ENCODE peak calls at places on chromosomes 1 and 21, in five cellular contexts. L is astrocyte of the cerebellum, F is B cell, R is H9, M is cardiac muscle cell. Q is an unnamed sample.

GRCh38 chr1:30618335-30618747 is 105.0 kb downstream of the MATN1 start:
- DNase-seq in L (no peak), R (no peak), F (no peak), M (no peak), Q (no peak)

GRCh38 chr1:38009088-38009840 is 3.3 kb upstream of the UTP11 start:
- DNase-seq in L (no peak), F (no peak), M (peak), R (no peak), Q (peak)

GRCh38 chr1:204461331-204462228 is 33.0 kb downstream of the PIK3C2B start:
- DNase-seq in M (peak), R (no peak), L (no peak), F (peak), Q (peak)

GRCh38 chr1:95139039-95139438 is 21.9 kb downstream of the TLCD4 start:
- DNase-seq in F (no peak), R (no peak), M (no peak), L (no peak), Q (no peak)

GRCh38 chr1:153485880-153486279 is 25.4 kb upstream of the S100A7 start:
- DNase-seq in L (no peak), R (no peak), M (peak), F (no peak), Q (no peak)

GRCh38 chr1:63874278-63874880 is 100.6 kb downstream of the ROR1 start:
- DNase-seq in M (peak), R (no peak), L (no peak), F (no peak), Q (no peak)

GRCh38 chr1:119735217-119735616 is 23.5 kb downstream of the PHGDH start:
- DNase-seq in F (no peak), R (no peak), M (no peak), L (no peak), Q (no peak)

GRCh38 chr1:43975249-43975961 is 645 bp downstream of the ATP6V0B start:
- DNase-seq in L (no peak), R (no peak), F (peak), M (peak), Q (peak)

GRCh38 chr1:46448109-46448911 is 41.3 kb upstream of the DMBX1 start:
- DNase-seq in L (no peak), M (no peak), R (peak), F (no peak), Q (no peak)

GRCh38 chr1:2297246-2298011 is 69.3 kb downstream of the SKI start:
- DNase-seq in M (no peak), F (no peak), L (no peak), R (no peak), Q (no peak)

GRCh38 chr1:98102369-98103030 is 181.7 kb upstream of the DPYD start:
- DNase-seq in L (no peak), M (peak), F (no peak), R (no peak), Q (no peak)

GRCh38 chr1:214086945-214087344 is 99.2 kb downstream of the PROX1 start:
- DNase-seq in R (no peak), M (no peak), F (no peak), L (no peak), Q (no peak)

GRCh38 chr1:202144510-202145324 is at the start of gene ARL8A:
- DNase-seq in M (peak), F (peak), L (no peak), R (no peak), Q (peak)

GRCh38 chr1:96865731-96866684 is 144.4 kb downstream of the PTBP2 start:
- DNase-seq in F (no peak), R (no peak), M (peak), L (peak), Q (no peak)

GRCh38 chr1:203572134-203572625 is 54.5 kb upstream of the ATP2B4 start:
- DNase-seq in F (no peak), R (peak), L (peak), M (peak), Q (peak)

GRCh38 chr21:17853393-17854275 is 34.5 kb upstream of the C21orf91 start:
- DNase-seq in R (no peak), F (no peak), M (no peak), L (no peak), Q (no peak)

GRCh38 chr21:21734088-21734487 is 735.9 kb downstream of the NCAM2 start:
- DNase-seq in R (no peak), L (no peak), M (no peak), F (no peak), Q (no peak)

GRCh38 chr1:169514566-169515270 is 29.0 kb upstream of the SLC19A2 start:
- DNase-seq in M (no peak), F (no peak), R (no peak), L (no peak), Q (no peak)

GRCh38 chr1:107776898-107777663 is 187.9 kb downstream of the VAV3 start:
- DNase-seq in M (no peak), L (no peak), R (no peak), F (peak), Q (no peak)

GRCh38 chr1:48889088-48889487 is 112.4 kb upstream of the BEND5 start:
- DNase-seq in R (no peak), L (no peak), M (no peak), F (no peak), Q (no peak)

GRCh38 chr1:12595839-12596821 is 21.9 kb downstream of the DHRS3 start:
- DNase-seq in F (peak), M (peak), R (peak), L (peak), Q (peak)

GRCh38 chr1:171142451-171143121 is 42.5 kb upstream of the FMO2 start:
- DNase-seq in M (peak), L (peak), R (no peak), F (no peak), Q (no peak)

GRCh38 chr21:38955495-38955894 is 149.8 kb downstream of the ETS2 start:
- DNase-seq in R (no peak), L (no peak), F (no peak), M (peak), Q (no peak)

GRCh38 chr1:221841291-221841982 is 99.5 kb upstream of the DUSP10 start:
- DNase-seq in M (peak), F (no peak), R (no peak), L (no peak), Q (no peak)

GRCh38 chr1:226639631-226640061 is 91.1 kb downstream of the STUM start:
- DNase-seq in R (no peak), F (no peak), L (no peak), M (no peak), Q (no peak)

GRCh38 chr1:85911742-85912141 is 203.5 kb upstream of the ZNHIT6 start:
- DNase-seq in L (no peak), M (peak), F (no peak), R (no peak), Q (no peak)
- TF ChIP-seq CTCF in L (peak), M (peak), F (no peak), R (peak), Q (no peak)

GRCh38 chr1:111404588-111404987 is 22.9 kb downstream of the OVGP1 start:
- DNase-seq in M (no peak), F (peak), L (no peak), R (no peak), Q (no peak)

GRCh38 chr1:111407297-111407696 is 20.2 kb downstream of the OVGP1 start:
- DNase-seq in M (no peak), L (no peak), F (no peak), R (no peak), Q (no peak)

GRCh38 chr1:111399792-111400610 is 27.5 kb downstream of the OVGP1 start:
- DNase-seq in M (peak), L (peak), F (peak), R (no peak), Q (peak)

GRCh38 chr1:111406325-111406768 is 21.2 kb downstream of the OVGP1 start:
- DNase-seq in L (peak), R (no peak), M (peak), F (peak), Q (peak)

GRCh38 chr1:111402083-111402482 is 25.5 kb downstream of the OVGP1 start:
- DNase-seq in L (no peak), M (no peak), R (no peak), F (no peak), Q (peak)
- TF ChIP-seq CTCF in L (no peak), M (no peak), R (no peak), F (no peak), Q (no peak)

GRCh38 chr21:37700641-37701202 is 215.5 kb downstream of the KCNJ6 start:
- DNase-seq in F (peak), R (peak), M (peak), L (peak), Q (peak)
- TF ChIP-seq CTCF in F (peak), R (peak), M (peak), L (peak), Q (peak)

GRCh38 chr1:205711105-205712048 is 31.1 kb upstream of the SLC45A3 start:
- DNase-seq in F (peak), M (peak), L (peak), R (peak), Q (peak)
- TF ChIP-seq CTCF in F (peak), M (peak), L (peak), R (peak), Q (peak)

GRCh38 chr1:66266756-66267155 is 267.2 kb upstream of the SGIP1 start:
- DNase-seq in M (no peak), F (no peak), L (no peak), R (no peak), Q (no peak)

GRCh38 chr1:66267211-66267940 is 266.6 kb upstream of the SGIP1 start:
- DNase-seq in F (no peak), L (no peak), M (peak), R (no peak), Q (no peak)

GRCh38 chr1:66270122-66270812 is 263.7 kb upstream of the SGIP1 start:
- DNase-seq in L (no peak), F (no peak), R (no peak), M (peak), Q (no peak)

GRCh38 chr1:66271216-66271903 is 262.6 kb upstream of the SGIP1 start:
- DNase-seq in F (peak), R (peak), M (peak), L (peak), Q (peak)

GRCh38 chr1:66269222-66269621 is 264.7 kb upstream of the SGIP1 start:
- DNase-seq in F (no peak), M (no peak), L (no peak), R (no peak), Q (no peak)
- TF ChIP-seq CTCF in F (no peak), M (no peak), L (no peak), R (no peak), Q (no peak)

DNA sequence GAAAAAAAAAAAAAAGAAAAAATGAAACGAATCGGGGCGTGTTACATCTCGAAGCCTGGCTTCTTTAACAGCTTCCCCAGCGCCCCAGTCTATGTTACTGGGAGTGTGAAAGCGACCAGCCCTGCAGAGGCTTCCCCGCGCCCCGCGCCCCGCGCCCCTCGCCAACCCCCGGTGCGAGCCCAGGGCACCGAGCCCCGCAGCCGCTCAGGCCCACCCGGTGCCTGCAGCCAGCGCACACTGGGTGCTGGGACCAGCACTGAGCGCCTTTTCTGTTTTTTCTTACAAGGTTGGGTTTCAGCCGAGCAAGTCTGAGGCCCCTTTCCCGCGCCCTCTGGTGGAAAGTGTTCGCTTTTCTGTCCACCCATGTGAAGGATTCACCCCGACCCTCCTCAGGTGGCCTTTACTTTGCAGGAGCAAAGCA is 42.1 kb upstream of the ZNF496 start:
- DNase-seq in F (peak), M (peak), R (peak), L (no peak), Q (peak)
- TF ChIP-seq CTCF in F (peak), M (peak), R (peak), L (peak), Q (peak)

GRCh38 chr1:217393901-217394300 is 237.0 kb downstream of the GPATCH2 start:
- DNase-seq in L (no peak), R (no peak), M (peak), F (no peak), Q (no peak)
- TF ChIP-seq CTCF in L (peak), R (peak), M (no peak), F (no peak), Q (no peak)

GRCh38 chr1:155226188-155226909 is 17.9 kb downstream of the MTX1 start:
- DNase-seq in R (peak), M (peak), L (no peak), F (peak), Q (peak)

GRCh38 chr1:155227261-155228095 is 19.0 kb downstream of the MTX1 start:
- DNase-seq in L (peak), F (peak), R (peak), M (peak), Q (peak)

GRCh38 chr1:155228096-155228427 is 19.6 kb downstream of the MTX1 start:
- DNase-seq in F (no peak), M (no peak), L (no peak), R (no peak), Q (no peak)

GRCh38 chr1:155223017-155223416 is 14.5 kb downstream of the MTX1 start:
- DNase-seq in L (no peak), F (no peak), M (no peak), R (no peak), Q (no peak)

GRCh38 chr1:155226910-155227260 is 18.4 kb downstream of the MTX1 start:
- DNase-seq in F (no peak), M (peak), L (no peak), R (peak), Q (peak)
- TF ChIP-seq CTCF in F (peak), M (no peak), L (no peak), R (peak), Q (no peak)

GRCh38 chr1:231757101-231757404 is 130.5 kb downstream of the DISC1 start:
- DNase-seq in L (no peak), M (no peak), R (no peak), F (no peak), Q (no peak)
- TF ChIP-seq CTCF in L (no peak), M (no peak), R (no peak), F (peak), Q (peak)

GRCh38 chr1:162070094-162070748 is 730 bp downstream of the NOS1AP start:
- DNase-seq in L (no peak), M (no peak), R (peak), F (peak), Q (peak)

GRCh38 chr1:162069334-162070093 is at the start of gene NOS1AP:
- DNase-seq in F (peak), R (peak), M (peak), L (no peak), Q (peak)

GRCh38 chr1:162060314-162060713 is 9.2 kb upstream of the NOS1AP start:
- DNase-seq in M (no peak), F (no peak), R (no peak), L (no peak), Q (no peak)

GRCh38 chr1:162062542-162063015 is 6.9 kb upstream of the NOS1AP start:
- DNase-seq in M (peak), R (no peak), L (peak), F (no peak), Q (no peak)

DNA sequence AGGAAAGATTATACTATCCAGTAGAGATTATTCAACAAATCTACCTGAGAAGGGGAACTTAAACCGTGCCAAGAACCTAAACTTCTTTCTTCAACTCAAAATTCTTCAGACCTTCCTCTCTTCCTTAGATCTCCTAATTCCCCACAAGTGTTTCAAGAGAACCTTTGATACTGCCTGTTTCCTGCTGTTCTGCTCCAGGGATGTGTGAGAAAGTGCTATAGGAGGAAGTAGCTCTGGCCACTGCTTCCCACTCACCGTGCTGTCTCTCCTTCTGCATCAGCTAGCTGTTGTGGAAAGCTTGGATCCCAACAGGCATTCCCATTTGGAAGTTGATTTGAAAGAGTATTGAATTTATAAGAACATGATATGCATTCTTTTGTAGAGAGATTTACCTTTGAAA is 4.5 kb upstream of the NOS1AP start:
- DNase-seq in R (no peak), L (no peak), F (no peak), M (no peak), Q (no peak)
- TF ChIP-seq CTCF in R (no peak), L (no peak), F (no peak), M (no peak), Q (no peak)

Q was measured in activated CD8-positive, alpha-beta T cell treated with anti-CD3 and anti-CD28 coated beads for 36 hours.